ENCODE peak calls at places on chromosomes 2 and 18, in ten cellular contexts. S is IMR-90; D is anterior cingulate cortex; K is activated CD4-positive, alpha-beta T cell treated with anti-CD3 and anti-CD28 coated beads, Interleukin-2, amount 50 U/mL, for 24 hours; A is pancreas; O is NCI-H1436; G is KBM-7; R is thoracic aorta; M is H7; F is neural progenitor cell. Z is an unnamed sample.

GRCh38 chr2:173590278-173590811 is 235.7 kb downstream of the CDCA7 start:
- DNase-seq in M (no peak), A (no peak), K (no peak), D (no peak), R (peak; percentile 16), S (peak; percentile 98), O (peak; percentile 89), G (no peak), F (no peak), Z (peak; percentile 47)

GRCh38 chr2:218501665-218502064 is 66.5 kb downstream of the USP37 start:
- DNase-seq in K (no peak), F (no peak), S (peak; percentile 65), G (no peak), M (no peak), A (no peak), D (no peak), O (no peak), R (no peak), Z (peak; percentile 28)

GRCh38 chr2:70192516-70192915 is 1.7 kb upstream of the C2orf42 start:
- DNase-seq in G (no peak), K (no peak), A (no peak), O (no peak), S (no peak), F (no peak), M (no peak), D (no peak), R (no peak), Z (no peak)

GRCh38 chr18:47984991-47985390 is 54.5 kb upstream of the SMAD2 start:
- DNase-seq in K (no peak), A (no peak), F (no peak), O (no peak), S (no peak), G (no peak), D (no peak), R (no peak), M (no peak), Z (no peak)

GRCh38 chr2:233142355-233142897 is 82.3 kb downstream of the INPP5D start:
- DNase-seq in A (no peak), S (no peak), R (no peak), M (no peak), K (no peak), O (no peak), G (peak; percentile 47), F (no peak), D (no peak), Z (no peak)

GRCh38 chr2:64205415-64205814 is 61.2 kb upstream of the PELI1 start:
- DNase-seq in F (no peak), M (no peak), A (no peak), S (no peak), R (no peak), O (no peak), D (no peak), K (no peak), G (no peak), Z (no peak)

GRCh38 chr2:37645363-37645762 is 26.1 kb downstream of the CDC42EP3 start:
- DNase-seq in D (no peak), O (no peak), S (peak; percentile 72), M (no peak), A (no peak), K (no peak), R (no peak), G (no peak), F (no peak), Z (no peak)

GRCh38 chr2:39289609-39290008 is 45.8 kb upstream of the CDKL4 start:
- DNase-seq in O (no peak), S (peak; percentile 26), R (no peak), D (no peak), M (no peak), F (no peak), G (no peak), K (no peak), A (no peak), Z (no peak)

GRCh38 chr2:206984206-206984605 is 44.9 kb downstream of the CPO start:
- DNase-seq in G (peak; percentile 5), R (no peak), O (no peak), A (no peak), F (no peak), S (peak; percentile 79), M (no peak), D (no peak), K (no peak), Z (no peak)

GRCh38 chr2:173210270-173211196 is 134.9 kb downstream of the MAP3K20 start:
- DNase-seq in G (peak; percentile 72), S (peak; percentile 97), O (peak; percentile 70), A (no peak), F (peak; percentile 76), M (peak; percentile 66), K (no peak), D (peak; percentile 29), R (peak; percentile 57), Z (peak; percentile 73)

GRCh38 chr2:165874445-165875039 is 79.0 kb downstream of the TTC21B start:
- DNase-seq in G (peak; percentile 52), S (peak; percentile 75), M (peak; percentile 23), D (no peak), K (no peak), A (no peak), F (peak; percentile 72), O (peak; percentile 59), R (no peak), Z (peak; percentile 56)

GRCh38 chr2:205129531-205129930 is 552.8 kb upstream of the NRP2 start:
- DNase-seq in R (no peak), G (peak; percentile 45), D (no peak), A (no peak), S (no peak), M (no peak), K (no peak), F (no peak), O (no peak), Z (no peak)

GRCh38 chr2:130243359-130243758 is 45.1 kb upstream of the TUBA3E start:
- DNase-seq in D (no peak), F (no peak), R (no peak), M (no peak), K (no peak), A (no peak), O (no peak), S (no peak), G (no peak), Z (no peak)

GRCh38 chr2:110105608-110106467 is 9.8 kb downstream of the MALL start:
- DNase-seq in K (no peak), D (no peak), M (no peak), A (no peak), S (peak; percentile 66), F (no peak), G (no peak), O (no peak), R (no peak), Z (no peak)

GRCh38 chr2:72104821-72105588 is 42.7 kb downstream of the CYP26B1 start:
- DNase-seq in G (no peak), M (peak; percentile 69), A (no peak), R (no peak), K (no peak), D (no peak), S (no peak), F (no peak), O (no peak), Z (peak; percentile 36)

GRCh38 chr2:183060500-183061231 is 17.9 kb upstream of the DUSP19 start:
- DNase-seq in A (no peak), F (no peak), R (no peak), G (no peak), O (no peak), S (no peak), M (no peak), D (no peak), K (no peak), Z (no peak)

GRCh38 chr2:133422946-133423345 is 145.3 kb downstream of the NCKAP5 start:
- DNase-seq in A (no peak), D (no peak), S (peak; percentile 76), M (no peak), G (no peak), O (no peak), K (no peak), F (no peak), R (no peak), Z (no peak)

GRCh38 chr2:188819781-188820180 is 154.4 kb upstream of the COL3A1 start:
- DNase-seq in O (no peak), A (no peak), D (no peak), R (no peak), S (no peak), K (no peak), G (no peak), M (no peak), F (no peak), Z (no peak)

GRCh38 chr2:11446733-11447248 is 19.2 kb downstream of the E2F6 start:
- DNase-seq in D (no peak), O (peak; percentile 7), S (peak; percentile 67), F (peak; percentile 80), R (no peak), A (no peak), K (no peak), G (peak; percentile 71), M (peak; percentile 75), Z (peak; percentile 80)

GRCh38 chr2:170582747-170583463 is 132.2 kb upstream of the SP5 start:
- DNase-seq in D (peak; percentile 1), S (no peak), K (no peak), A (no peak), O (no peak), F (peak; percentile 71), R (no peak), G (no peak), M (peak; percentile 68), Z (peak; percentile 55)